ENCODE peak calls at places on chromosomes 12 and 14, in five cellular contexts. One of them, this sample, is unnamed.

GRCh38 chr12:17928708-17929366 is 161.2 kb downstream of the RERGL start:
- DNase-seq in IMR-90: peak; percentile 13
- DNase-seq in mesendoderm: peak; percentile 83
- DNase-seq in mesenchymal stem cell: no peak
- DNase-seq in neuronal stem cell: no peak
- DNase-seq in this sample: no peak

GRCh38 chr12:47954467-47955045 is 8.8 kb upstream of the TMEM106C start:
- DNase-seq in mesendoderm: no peak
- DNase-seq in IMR-90: no peak
- DNase-seq in neuronal stem cell: no peak
- DNase-seq in mesenchymal stem cell: peak; percentile 27
- DNase-seq in this sample: no peak

GRCh38 chr14:22671622-22672021 is 27.5 kb upstream of the OR6J1 start:
- DNase-seq in mesendoderm: no peak
- DNase-seq in neuronal stem cell: no peak
- DNase-seq in mesenchymal stem cell: peak; percentile 27
- DNase-seq in IMR-90: no peak
- DNase-seq in this sample: no peak

GRCh38 chr14:104337381-104337780 is 199.0 kb downstream of the KIF26A start:
- DNase-seq in mesendoderm: no peak
- DNase-seq in IMR-90: no peak
- DNase-seq in mesenchymal stem cell: no peak
- DNase-seq in neuronal stem cell: no peak
- DNase-seq in this sample: no peak

GRCh38 chr14:91311284-91311662 is 66.8 kb upstream of the GPR68 start:
- DNase-seq in mesendoderm: no peak
- DNase-seq in IMR-90: no peak
- DNase-seq in neuronal stem cell: no peak
- DNase-seq in mesenchymal stem cell: no peak
- DNase-seq in this sample: no peak

GRCh38 chr12:77723308-77723707 is 107.4 kb upstream of the NAV3 start:
- DNase-seq in mesenchymal stem cell: no peak
- DNase-seq in IMR-90: no peak
- DNase-seq in mesendoderm: no peak
- DNase-seq in neuronal stem cell: no peak
- DNase-seq in this sample: no peak

GRCh38 chr12:111953455-111953854 is 59.5 kb downstream of the TMEM116 start:
- DNase-seq in neuronal stem cell: no peak
- DNase-seq in IMR-90: peak; percentile 11
- DNase-seq in mesendoderm: no peak
- DNase-seq in mesenchymal stem cell: peak; percentile 21
- DNase-seq in this sample: no peak

GRCh38 chr12:128652136-128652751 is 171.5 kb downstream of the SLC15A4 start:
- DNase-seq in IMR-90: no peak
- DNase-seq in neuronal stem cell: no peak
- DNase-seq in mesenchymal stem cell: no peak
- DNase-seq in mesendoderm: no peak
- DNase-seq in this sample: no peak

GRCh38 chr12:94174576-94174975 is 26.2 kb downstream of the PLXNC1 start:
- DNase-seq in mesenchymal stem cell: no peak
- DNase-seq in IMR-90: no peak
- DNase-seq in neuronal stem cell: no peak
- DNase-seq in mesendoderm: no peak
- DNase-seq in this sample: no peak

GRCh38 chr12:12482150-12482761 is 80.4 kb downstream of the DUSP16 start:
- DNase-seq in neuronal stem cell: no peak
- DNase-seq in mesenchymal stem cell: no peak
- DNase-seq in mesendoderm: no peak
- DNase-seq in IMR-90: no peak
- DNase-seq in this sample: no peak

GRCh38 chr14:54374117-54374884 is 22.5 kb upstream of the CDKN3 start:
- DNase-seq in mesenchymal stem cell: no peak
- DNase-seq in IMR-90: peak; percentile 53
- DNase-seq in neuronal stem cell: no peak
- DNase-seq in mesendoderm: no peak
- DNase-seq in this sample: no peak

GRCh38 chr14:89625208-89625987 is 208.4 kb upstream of the FOXN3 start:
- DNase-seq in mesendoderm: no peak
- DNase-seq in IMR-90: no peak
- DNase-seq in mesenchymal stem cell: no peak
- DNase-seq in neuronal stem cell: no peak
- DNase-seq in this sample: peak; percentile 42

GRCh38 chr14:102544745-102545460 is 35.3 kb upstream of the ANKRD9 start:
- DNase-seq in mesendoderm: no peak
- DNase-seq in mesenchymal stem cell: no peak
- DNase-seq in neuronal stem cell: no peak
- DNase-seq in IMR-90: no peak
- DNase-seq in this sample: no peak

GRCh38 chr12:124567673-124568373 is 411 bp upstream of the NCOR2 start:
- DNase-seq in neuronal stem cell: peak; percentile 72
- DNase-seq in IMR-90: peak; percentile 94
- DNase-seq in mesendoderm: peak; percentile 75
- DNase-seq in mesenchymal stem cell: peak; percentile 94
- DNase-seq in this sample: peak; percentile 75

GRCh38 chr12:54370218-54370730 is 6.0 kb upstream of the GPR84 start:
- DNase-seq in mesendoderm: peak; percentile 92
- DNase-seq in mesenchymal stem cell: peak; percentile 85
- DNase-seq in neuronal stem cell: no peak
- DNase-seq in IMR-90: peak; percentile 77
- DNase-seq in this sample: peak; percentile 94

GRCh38 chr12:71282925-71283324 is 125.1 kb upstream of the TSPAN8 start:
- DNase-seq in neuronal stem cell: no peak
- DNase-seq in mesendoderm: no peak
- DNase-seq in IMR-90: no peak
- DNase-seq in mesenchymal stem cell: no peak
- DNase-seq in this sample: no peak

GRCh38 chr14:105161314-105161713 is 7.3 kb downstream of the JAG2 start:
- DNase-seq in IMR-90: no peak
- DNase-seq in mesendoderm: no peak
- DNase-seq in neuronal stem cell: no peak
- DNase-seq in mesenchymal stem cell: no peak
- DNase-seq in this sample: no peak

GRCh38 chr12:42094277-42094676 is 50.4 kb downstream of the GXYLT1 start:
- DNase-seq in neuronal stem cell: no peak
- DNase-seq in IMR-90: peak; percentile 72
- DNase-seq in mesenchymal stem cell: peak; percentile 82
- DNase-seq in mesendoderm: peak; percentile 69
- DNase-seq in this sample: peak; percentile 47

GRCh38 chr12:78916845-78917480 is 52.4 kb downstream of the SYT1 start:
- DNase-seq in mesenchymal stem cell: peak; percentile 63
- DNase-seq in IMR-90: peak; percentile 40
- DNase-seq in neuronal stem cell: no peak
- DNase-seq in mesendoderm: peak; percentile 74
- DNase-seq in this sample: no peak

GRCh38 chr14:23588884-23589598 is 10.5 kb upstream of the JPH4 start:
- DNase-seq in mesenchymal stem cell: peak; percentile 91
- DNase-seq in mesendoderm: peak; percentile 92
- DNase-seq in IMR-90: peak; percentile 84
- DNase-seq in neuronal stem cell: peak; percentile 65
- DNase-seq in this sample: peak; percentile 91

GRCh38 chr14:54343276-54344121 is 53.3 kb upstream of the CDKN3 start:
- DNase-seq in mesenchymal stem cell: no peak
- DNase-seq in neuronal stem cell: no peak
- DNase-seq in IMR-90: no peak
- DNase-seq in mesendoderm: no peak
- DNase-seq in this sample: no peak

GRCh38 chr12:78121969-78122610 is 291.4 kb downstream of the NAV3 start:
- DNase-seq in neuronal stem cell: no peak
- DNase-seq in mesenchymal stem cell: no peak
- DNase-seq in mesendoderm: no peak
- DNase-seq in IMR-90: peak; percentile 28
- DNase-seq in this sample: no peak

GRCh38 chr14:22427771-22428228 is 161.2 kb downstream of the DAD1 start:
- DNase-seq in neuronal stem cell: no peak
- DNase-seq in mesenchymal stem cell: peak; percentile 93
- DNase-seq in mesendoderm: peak; percentile 36
- DNase-seq in IMR-90: peak; percentile 57
- DNase-seq in this sample: no peak

GRCh38 chr14:21072102-21072501 is 2.0 kb downstream of the ARHGEF40 start:
- DNase-seq in neuronal stem cell: no peak
- DNase-seq in mesendoderm: peak; percentile 70
- DNase-seq in IMR-90: peak; percentile 81
- DNase-seq in mesenchymal stem cell: peak; percentile 81
- DNase-seq in this sample: no peak

GRCh38 chr14:101775756-101776292 is 14.3 kb downstream of the PPP2R5C start:
- DNase-seq in mesenchymal stem cell: no peak
- DNase-seq in neuronal stem cell: no peak
- DNase-seq in mesendoderm: no peak
- DNase-seq in IMR-90: no peak
- DNase-seq in this sample: no peak

GRCh38 chr14:90093942-90094595 is 32.3 kb downstream of the KCNK13 start:
- DNase-seq in mesenchymal stem cell: peak; percentile 6
- DNase-seq in neuronal stem cell: no peak
- DNase-seq in IMR-90: no peak
- DNase-seq in mesendoderm: no peak
- DNase-seq in this sample: no peak

GRCh38 chr12:60849723-60850122 is 1253.9 kb downstream of the SLC16A7 start:
- DNase-seq in IMR-90: no peak
- DNase-seq in mesendoderm: no peak
- DNase-seq in mesenchymal stem cell: no peak
- DNase-seq in neuronal stem cell: no peak
- DNase-seq in this sample: no peak

GRCh38 chr12:49974231-49974675 is 1.5 kb downstream of the AQP6 start:
- DNase-seq in mesendoderm: peak; percentile 54
- DNase-seq in IMR-90: peak; percentile 64
- DNase-seq in mesenchymal stem cell: peak; percentile 58
- DNase-seq in neuronal stem cell: no peak
- DNase-seq in this sample: peak; percentile 71

GRCh38 chr12:72268386-72268785 is 3.8 kb upstream of the TRHDE start:
- DNase-seq in mesenchymal stem cell: no peak
- DNase-seq in mesendoderm: no peak
- DNase-seq in neuronal stem cell: no peak
- DNase-seq in IMR-90: no peak
- DNase-seq in this sample: no peak

GRCh38 chr12:27981874-27982273 is 9.3 kb upstream of the PTHLH start:
- DNase-seq in neuronal stem cell: no peak
- DNase-seq in mesendoderm: no peak
- DNase-seq in mesenchymal stem cell: no peak
- DNase-seq in IMR-90: peak; percentile 61
- DNase-seq in this sample: no peak

GRCh38 chr12:7282844-7283243 is 21.0 kb upstream of the ACSM4 start:
- DNase-seq in IMR-90: no peak
- DNase-seq in mesenchymal stem cell: no peak
- DNase-seq in mesendoderm: no peak
- DNase-seq in neuronal stem cell: no peak
- DNase-seq in this sample: no peak

GRCh38 chr12:58750484-58750883 is 169.8 kb downstream of the LRIG3 start:
- DNase-seq in IMR-90: peak; percentile 98
- DNase-seq in mesendoderm: no peak
- DNase-seq in neuronal stem cell: no peak
- DNase-seq in mesenchymal stem cell: peak; percentile 90
- DNase-seq in this sample: no peak

GRCh38 chr14:73467800-73468199 is 9.5 kb upstream of the NUMB start:
- DNase-seq in mesendoderm: no peak
- DNase-seq in neuronal stem cell: no peak
- DNase-seq in IMR-90: peak; percentile 74
- DNase-seq in mesenchymal stem cell: peak; percentile 43
- DNase-seq in this sample: no peak

GRCh38 chr12:802242-802995 is 50.0 kb downstream of the WNK1 start:
- DNase-seq in neuronal stem cell: no peak
- DNase-seq in IMR-90: peak; percentile 31
- DNase-seq in mesenchymal stem cell: no peak
- DNase-seq in mesendoderm: no peak
- DNase-seq in this sample: no peak

GRCh38 chr12:51959211-51959610 is 7.7 kb downstream of the ACVR1B start:
- DNase-seq in IMR-90: peak; percentile 41
- DNase-seq in mesendoderm: no peak
- DNase-seq in neuronal stem cell: no peak
- DNase-seq in mesenchymal stem cell: no peak
- DNase-seq in this sample: no peak

GRCh38 chr14:56738020-56738419 is 72.3 kb downstream of the OTX2 start:
- DNase-seq in mesenchymal stem cell: no peak
- DNase-seq in IMR-90: no peak
- DNase-seq in neuronal stem cell: no peak
- DNase-seq in mesendoderm: no peak
- DNase-seq in this sample: no peak
- H3K23ac ChIP-seq in mesenchymal stem cell: no peak overlapping the region
- H3K23ac ChIP-seq in IMR-90: no peak overlapping the region
- H3K23ac ChIP-seq in neuronal stem cell: no peak overlapping the region
- H3K23ac ChIP-seq in mesendoderm: no peak overlapping the region
- H3K23ac ChIP-seq in this sample: no peak overlapping the region

GRCh38 chr14:30893819-30894218 is 19.5 kb downstream of the COCH start:
- DNase-seq in neuronal stem cell: no peak
- DNase-seq in IMR-90: no peak
- DNase-seq in mesendoderm: no peak
- DNase-seq in mesenchymal stem cell: no peak
- DNase-seq in this sample: no peak

GRCh38 chr14:30894923-30895515 is 20.7 kb downstream of the COCH start:
- DNase-seq in neuronal stem cell: no peak
- DNase-seq in mesendoderm: peak; percentile 26
- DNase-seq in mesenchymal stem cell: no peak
- DNase-seq in IMR-90: no peak
- DNase-seq in this sample: no peak

DNA sequence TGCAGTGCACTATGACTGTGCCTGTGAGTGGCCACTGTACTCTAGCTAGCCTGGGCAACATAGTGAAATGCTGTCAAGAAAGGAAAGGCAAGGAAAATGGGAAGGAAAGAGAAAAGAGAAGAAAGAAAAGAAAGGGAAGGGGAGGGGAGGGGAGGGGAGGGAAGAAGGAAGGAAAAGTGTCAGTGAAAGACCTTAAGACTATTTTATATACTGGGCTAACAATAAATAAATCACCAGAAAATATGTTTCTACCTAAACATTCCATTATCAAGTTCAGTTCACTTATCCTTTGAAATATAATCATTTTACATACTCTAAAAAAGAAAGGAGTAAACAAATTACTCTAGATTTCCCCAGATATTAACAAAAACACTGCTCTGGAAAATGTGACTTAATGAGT is 22.1 kb downstream of the COCH start:
- DNase-seq in IMR-90: no peak
- DNase-seq in mesendoderm: no peak
- DNase-seq in mesenchymal stem cell: no peak
- DNase-seq in neuronal stem cell: no peak
- DNase-seq in this sample: no peak
- H3K23ac ChIP-seq in IMR-90: peak overlapping the region; percentile 17
- H3K23ac ChIP-seq in mesendoderm: no peak overlapping the region
- H3K23ac ChIP-seq in mesenchymal stem cell: no peak overlapping the region
- H3K23ac ChIP-seq in neuronal stem cell: no peak overlapping the region
- H3K23ac ChIP-seq in this sample: no peak overlapping the region

GRCh38 chr12:55972906-55973597 is 826 bp upstream of the RAB5B start:
- DNase-seq in mesendoderm: no peak
- DNase-seq in mesenchymal stem cell: no peak
- DNase-seq in neuronal stem cell: no peak
- DNase-seq in IMR-90: peak; percentile 53
- DNase-seq in this sample: no peak
- H3K23ac ChIP-seq in mesendoderm: no peak overlapping the region
- H3K23ac ChIP-seq in mesenchymal stem cell: no peak overlapping the region
- H3K23ac ChIP-seq in neuronal stem cell: no peak overlapping the region
- H3K23ac ChIP-seq in IMR-90: peak overlapping the region; percentile 97
- H3K23ac ChIP-seq in this sample: no peak overlapping the region

DNA sequence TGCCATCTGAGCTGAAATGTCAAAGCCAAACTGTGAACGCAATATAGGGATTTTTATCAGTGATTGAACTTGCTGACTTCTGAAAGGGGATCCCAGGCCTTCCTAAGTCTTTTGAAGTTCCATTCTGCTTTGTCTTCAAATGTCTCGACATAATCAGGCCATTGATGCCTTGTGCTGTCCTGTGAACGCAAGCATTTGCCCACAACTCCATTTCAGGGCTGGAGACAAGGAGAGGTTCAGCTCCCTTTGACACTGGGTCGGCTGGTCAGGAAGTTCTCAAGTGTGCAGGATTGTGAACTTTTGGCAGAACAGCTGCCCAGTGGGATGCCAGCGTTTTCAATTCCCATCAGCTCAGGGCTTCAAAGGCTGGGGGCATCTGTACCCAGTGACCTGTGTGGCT is 345.3 kb downstream of the NUAK1 start:
- DNase-seq in mesenchymal stem cell: no peak
- DNase-seq in IMR-90: no peak
- DNase-seq in mesendoderm: no peak
- DNase-seq in neuronal stem cell: no peak
- DNase-seq in this sample: no peak
- H3K23ac ChIP-seq in mesenchymal stem cell: no peak overlapping the region
- H3K23ac ChIP-seq in IMR-90: no peak overlapping the region
- H3K23ac ChIP-seq in mesendoderm: no peak overlapping the region
- H3K23ac ChIP-seq in neuronal stem cell: no peak overlapping the region
- H3K23ac ChIP-seq in this sample: no peak overlapping the region